ENCODE peak calls at places on chromosomes 4 and X, in nine cellular contexts. U is pancreas, Q is astrocyte of the spinal cord, T is AG04449, N is BE2C, E is AG09309, I is tibial nerve, G is fibroblast of mammary gland, S is body of pancreas. L is an unnamed sample.

GRCh38 chr4:23373269-23373668 is 516.6 kb downstream of the PPARGC1A start:
- DNase-seq in U (no peak), Q (peak), T (no peak), N (no peak), E (no peak), I (no peak), G (no peak), S (peak), L (peak)

GRCh38 chr4:4851081-4851480 is 8.4 kb upstream of the MSX1 start:
- DNase-seq in U (no peak), Q (no peak), T (no peak), N (no peak), E (no peak), I (no peak), G (no peak), S (no peak), L (no peak)

GRCh38 chr4:82423245-82424054 is 6.8 kb downstream of the HNRNPDL start:
- DNase-seq in U (no peak), Q (peak), T (no peak), N (no peak), E (no peak), I (no peak), G (peak), S (no peak), L (peak)

GRCh38 chrX:55488268-55488558 is 1.4 kb downstream of the USP51 start:
- DNase-seq in U (no peak), Q (no peak), T (no peak), N (no peak), E (no peak), I (no peak), G (no peak), S (no peak), L (no peak)

GRCh38 chr4:153465922-153466636 is at the start of gene TMEM131L:
- DNase-seq in U (peak), Q (peak), T (no peak), N (peak), E (no peak), I (peak), G (peak), S (peak), L (peak)

GRCh38 chr4:7217453-7218310 is 25.3 kb downstream of the SORCS2 start:
- DNase-seq in U (no peak), Q (no peak), T (no peak), N (no peak), E (no peak), I (no peak), G (no peak), S (peak), L (peak)

GRCh38 chr4:91826186-91826585 is 477.6 kb upstream of the GRID2 start:
- DNase-seq in U (no peak), Q (peak), T (no peak), N (no peak), E (no peak), I (no peak), G (no peak), S (no peak), L (peak)

GRCh38 chr4:15738877-15739276 is 36.0 kb downstream of the BST1 start:
- DNase-seq in U (no peak), Q (peak), T (no peak), N (no peak), E (no peak), I (no peak), G (no peak), S (no peak), L (no peak)

GRCh38 chr4:38601244-38601915 is 62.6 kb upstream of the KLF3 start:
- DNase-seq in U (no peak), Q (peak), T (no peak), N (no peak), E (no peak), I (no peak), G (peak), S (no peak), L (peak)

GRCh38 chr4:42302348-42302747 is 94.9 kb upstream of the SHISA3 start:
- DNase-seq in U (no peak), Q (peak), T (no peak), N (peak), E (no peak), I (peak), G (peak), S (peak), L (peak)

GRCh38 chr4:7744131-7744804 is 195.4 kb downstream of the AFAP1 start:
- DNase-seq in U (peak), Q (no peak), T (no peak), N (no peak), E (no peak), I (no peak), G (no peak), S (no peak), L (no peak)

GRCh38 chr4:62162606-62163005 is 962.5 kb downstream of the ADGRL3 start:
- DNase-seq in U (no peak), Q (no peak), T (no peak), N (no peak), E (no peak), I (no peak), G (no peak), S (no peak), L (no peak)
- TF ChIP-seq CTCF in U (no peak), Q (no peak), T (no peak), N (peak), E (no peak), I (no peak), G (no peak), S (no peak), L (no peak)

GRCh38 chr4:76434901-76435688 is at the start of gene SHROOM3:
- DNase-seq in U (no peak), Q (peak), T (no peak), N (no peak), E (no peak), I (no peak), G (no peak), S (no peak), L (no peak)
- H3K4me3 ChIP-seq in U (no peak), Q (peak), T (no peak), N (no peak), E (peak), I (peak), G (no peak), S (no peak), L (no peak)

DNA sequence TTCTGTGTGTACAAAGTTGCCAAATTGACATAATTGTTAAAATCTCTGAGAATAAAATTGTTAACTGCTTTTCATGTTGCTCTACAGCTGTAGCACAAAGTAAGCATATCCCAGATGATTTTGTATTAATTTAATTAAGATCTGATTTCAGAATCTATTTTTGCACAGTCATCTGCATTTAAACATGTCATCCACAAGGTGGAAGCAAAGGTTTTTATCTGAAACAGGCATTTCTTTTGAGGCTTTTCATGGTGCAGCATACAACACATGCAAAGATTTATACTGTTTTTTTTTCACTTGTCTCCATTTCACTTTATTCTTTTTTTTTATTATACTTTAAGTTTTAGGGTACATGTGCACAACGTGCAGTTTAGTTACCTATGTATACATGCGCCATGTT is 51.2 kb downstream of the GC start:
- DNase-seq in U (no peak), Q (peak), T (peak), N (no peak), E (no peak), I (no peak), G (peak), S (no peak), L (peak)
- TF ChIP-seq CTCF in U (no peak), Q (peak), T (peak), N (peak), E (peak), I (no peak), G (peak), S (peak), L (peak)

GRCh38 chr4:110733901-110734300 is 111.0 kb upstream of the PITX2 start:
- DNase-seq in U (no peak), Q (no peak), T (no peak), N (no peak), E (no peak), I (no peak), G (no peak), S (no peak), L (peak)

GRCh38 chr4:110735691-110736090 is 112.8 kb upstream of the PITX2 start:
- DNase-seq in U (no peak), Q (no peak), T (no peak), N (peak), E (no peak), I (no peak), G (no peak), S (no peak), L (peak)

GRCh38 chr4:110742148-110742547 is 119.3 kb upstream of the PITX2 start:
- DNase-seq in U (no peak), Q (peak), T (no peak), N (no peak), E (no peak), I (no peak), G (peak), S (no peak), L (no peak)

GRCh38 chr4:110737931-110738330 is 115.1 kb upstream of the PITX2 start:
- DNase-seq in U (no peak), Q (no peak), T (no peak), N (no peak), E (no peak), I (no peak), G (no peak), S (no peak), L (no peak)
- H3K4me3 ChIP-seq in U (no peak), Q (no peak), T (no peak), N (no peak), E (no peak), I (no peak), G (no peak), S (no peak), L (no peak)

GRCh38 chrX:11786862-11787261 is 28.8 kb downstream of the MSL3 start:
- DNase-seq in U (no peak), Q (no peak), T (no peak), N (no peak), E (no peak), I (no peak), G (peak), S (no peak), L (no peak)
- TF ChIP-seq CTCF in U (no peak), Q (no peak), T (no peak), N (no peak), E (no peak), I (no peak), G (no peak), S (no peak), L (no peak)

GRCh38 chr4:118762146-118762545 is 73.8 kb downstream of the SEC24D start:
- DNase-seq in U (no peak), Q (no peak), T (no peak), N (peak), E (no peak), I (no peak), G (no peak), S (no peak), L (no peak)
- H3K4me3 ChIP-seq in U (no peak), Q (no peak), T (no peak), N (no peak), E (no peak), I (no peak), G (no peak), S (no peak), L (no peak)

DNA sequence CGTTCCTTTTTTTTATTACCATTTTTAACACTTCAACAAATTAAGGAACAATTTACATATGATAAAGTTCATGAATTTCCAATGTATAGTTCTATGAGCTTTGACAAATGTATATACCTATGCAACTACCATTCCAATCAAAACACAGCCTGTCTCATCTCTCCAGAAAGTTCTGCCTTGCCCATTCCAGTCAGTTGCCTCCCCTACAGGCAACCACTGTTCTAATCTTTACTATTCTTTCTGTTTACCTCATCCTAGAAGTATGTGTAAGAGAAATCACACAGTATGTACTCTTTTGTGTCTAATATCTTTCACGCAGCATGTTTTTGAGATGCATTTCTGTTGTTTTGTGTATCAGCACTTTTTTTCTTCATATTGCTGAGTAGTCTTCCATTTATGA is 224.9 kb downstream of the KIT start:
- DNase-seq in U (no peak), Q (peak), T (no peak), N (no peak), E (no peak), I (no peak), G (no peak), S (no peak), L (peak)
- TF ChIP-seq CTCF in U (no peak), Q (no peak), T (no peak), N (no peak), E (no peak), I (no peak), G (no peak), S (no peak), L (no peak)